ENCODE peak calls at places on chromosomes 3 and 15, in ten cellular contexts. F is tibial artery; P is foreskin keratinocyte; O is BE2C; X is H9; W is astrocyte; V is cardiac muscle cell; G is CD8-positive, alpha-beta T cell; R is PC-9; E is uterus. D is an unnamed sample.

GRCh38 chr3:193883551-193883950 is 252.4 kb upstream of the HES1 start:
- DNase-seq in F (no peak), P (peak; percentile 23), O (no peak), X (no peak), W (peak; percentile 77), V (no peak), G (no peak), R (peak; percentile 58), E (no peak), D (no peak)

GRCh38 chr3:186070550-186070949 is 38.3 kb downstream of the ETV5 start:
- DNase-seq in F (no peak), P (no peak), O (no peak), X (no peak), W (no peak), V (no peak), G (no peak), R (no peak), E (no peak), D (no peak)

GRCh38 chr3:56931816-56932215 is 128.6 kb upstream of the SPATA12 start:
- DNase-seq in F (no peak), P (no peak), O (no peak), X (no peak), W (no peak), V (no peak), G (no peak), R (no peak), E (no peak), D (no peak)

GRCh38 chr3:115436767-115437301 is 186.5 kb upstream of the GAP43 start:
- DNase-seq in F (no peak), P (peak; percentile 83), O (peak; percentile 81), X (peak; percentile 35), W (peak; percentile 96), V (no peak), G (no peak), R (peak; percentile 52), E (no peak), D (peak; percentile 61)

GRCh38 chr3:97848779-97849178 is 27.0 kb downstream of the CRYBG3 start:
- DNase-seq in F (no peak), P (no peak), O (no peak), X (no peak), W (no peak), V (no peak), G (no peak), R (no peak), E (no peak), D (no peak)

GRCh38 chr3:128340904-128341555 is 125.7 kb downstream of the DNAJB8 start:
- DNase-seq in F (no peak), P (no peak), O (no peak), X (no peak), W (no peak), V (no peak), G (no peak), R (no peak), E (no peak), D (no peak)

GRCh38 chr3:84965141-84965540 is 6.4 kb downstream of the CADM2 start:
- DNase-seq in F (no peak), P (no peak), O (peak; percentile 77), X (peak; percentile 78), W (no peak), V (peak; percentile 65), G (no peak), R (peak; percentile 12), E (no peak), D (no peak)

GRCh38 chr15:42788725-42789124 is 51.8 kb upstream of the CDAN1 start:
- DNase-seq in F (no peak), P (no peak), O (no peak), X (no peak), W (no peak), V (no peak), G (no peak), R (no peak), E (no peak), D (no peak)

GRCh38 chr15:65460948-65461347 is 38.2 kb upstream of the IGDCC4 start:
- DNase-seq in F (no peak), P (peak; percentile 14), O (no peak), X (no peak), W (peak; percentile 32), V (no peak), G (no peak), R (no peak), E (no peak), D (no peak)

GRCh38 chr15:58628206-58629057 is 121.1 kb downstream of the ADAM10 start:
- DNase-seq in F (no peak), P (no peak), O (no peak), X (no peak), W (no peak), V (no peak), G (no peak), R (no peak), E (no peak), D (no peak)

GRCh38 chr15:95300958-95301357 is 1029.5 kb upstream of the NR2F2 start:
- DNase-seq in F (no peak), P (no peak), O (no peak), X (no peak), W (peak; percentile 72), V (no peak), G (no peak), R (no peak), E (no peak), D (no peak)

GRCh38 chr3:113659996-113660395 is 36.4 kb downstream of the USF3 start:
- DNase-seq in F (no peak), P (no peak), O (no peak), X (no peak), W (no peak), V (no peak), G (no peak), R (no peak), E (no peak), D (no peak)

GRCh38 chr3:78855190-78855589 is 912.6 kb downstream of the ROBO1 start:
- DNase-seq in F (no peak), P (no peak), O (no peak), X (no peak), W (no peak), V (no peak), G (no peak), R (no peak), E (no peak), D (no peak)

GRCh38 chr3:193130576-193130975 is 110.4 kb upstream of the PLAAT1 start:
- DNase-seq in F (no peak), P (no peak), O (no peak), X (no peak), W (no peak), V (no peak), G (no peak), R (no peak), E (no peak), D (no peak)

GRCh38 chr15:56366211-56366610 is 985 bp downstream of the TEX9 start:
- DNase-seq in F (no peak), P (no peak), O (no peak), X (no peak), W (no peak), V (no peak), G (no peak), R (no peak), E (no peak), D (no peak)

GRCh38 chr3:151538706-151539403 is 78.0 kb upstream of the IGSF10 start:
- DNase-seq in F (peak; percentile 75), P (no peak), O (no peak), X (no peak), W (peak; percentile 27), V (peak; percentile 26), G (no peak), R (no peak), E (peak; percentile 19), D (peak; percentile 63)

GRCh38 chr3:30012941-30013543 is 593.4 kb upstream of the TGFBR2 start:
- DNase-seq in F (peak; percentile 78), P (peak; percentile 60), O (peak; percentile 71), X (peak; percentile 69), W (peak; percentile 52), V (peak; percentile 84), G (peak; percentile 44), R (peak; percentile 55), E (peak; percentile 57), D (peak; percentile 81)

GRCh38 chr15:85690546-85691226 is 104.0 kb downstream of the KLHL25 start:
- DNase-seq in F (no peak), P (no peak), O (no peak), X (no peak), W (no peak), V (no peak), G (peak; percentile 42), R (no peak), E (no peak), D (no peak)
- H3K4me1 ChIP-seq in F (peaks cover 7% of the 10 kb centered on the region), P (no peaks in the 10 kb centered on the region), O (no peaks in the 10 kb centered on the region), X (no peaks in the 10 kb centered on the region), W (peaks cover 8% of the 10 kb centered on the region), V (peaks cover 50% of the 10 kb centered on the region), G (peaks cover 64% of the 10 kb centered on the region), R (no peaks in the 10 kb centered on the region), E (peaks cover 12% of the 10 kb centered on the region), D (peaks cover 39% of the 10 kb centered on the region)

DNA sequence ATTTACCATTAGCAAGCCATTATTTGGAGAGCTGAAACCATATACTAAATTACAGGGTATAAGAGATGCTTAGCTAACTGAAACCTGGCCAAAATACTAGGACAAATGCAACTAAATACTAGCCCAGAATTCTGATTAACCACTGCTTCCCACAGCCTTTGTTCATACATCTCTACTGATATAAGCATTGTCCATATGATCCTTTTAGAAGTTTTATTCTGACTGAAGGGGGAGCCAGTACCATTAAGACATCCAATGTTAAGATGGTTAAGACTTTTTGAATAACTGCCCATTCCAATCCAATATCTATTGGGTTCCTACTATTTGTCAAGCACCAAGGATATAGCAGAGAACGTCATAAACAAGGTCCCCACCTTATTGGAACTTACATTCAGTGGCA is 421.3 kb downstream of the FOXP1 start:
- DNase-seq in F (no peak), P (no peak), O (no peak), X (no peak), W (no peak), V (no peak), G (no peak), R (no peak), E (no peak), D (no peak)
- TF ChIP-seq CTCF in F (no peak), P (no peak), O (peak; percentile 17), X (no peak), W (no peak), V (no peak), G (no peak), R (no peak), E (no peak), D (no peak)

DNA sequence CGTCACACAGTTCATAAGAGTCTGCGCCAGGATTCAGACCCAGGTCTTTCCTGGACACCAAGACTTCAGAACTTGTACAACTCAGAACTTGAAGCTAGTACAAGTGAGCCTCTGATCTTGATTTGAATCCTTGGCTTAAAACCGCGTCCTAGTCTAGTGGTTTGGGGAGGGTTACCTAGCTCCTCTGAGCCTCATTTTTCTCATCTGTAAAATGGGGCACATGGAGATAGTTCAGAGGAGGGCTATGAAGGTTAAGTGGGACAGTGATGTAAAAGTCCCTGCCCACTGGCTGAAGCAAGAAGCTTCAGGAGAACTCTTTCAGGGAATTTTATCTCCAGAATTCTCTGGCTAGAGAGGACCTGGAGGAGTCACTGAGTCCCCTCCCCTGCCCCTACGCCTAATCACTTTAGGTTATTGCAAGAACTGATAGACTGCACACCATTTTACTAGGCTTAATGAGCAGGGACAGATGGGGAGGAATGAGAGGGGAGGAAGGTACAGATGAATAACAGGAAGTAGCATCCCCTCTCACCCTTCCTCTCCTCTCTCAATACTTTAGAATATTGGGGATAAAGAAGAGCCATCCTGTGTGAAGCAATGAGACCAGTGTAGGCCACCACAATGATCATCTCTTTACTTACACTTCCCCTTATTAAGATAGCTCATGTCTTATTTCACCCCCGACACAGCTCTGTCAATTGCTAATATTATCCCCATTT is 48.8 kb upstream of the LCTL start:
- DNase-seq in F (no peak), P (no peak), O (no peak), X (no peak), W (no peak), V (no peak), G (no peak), R (no peak), E (no peak), D (no peak)
- H3K4me1 ChIP-seq in F (peaks cover 18% of the 10 kb centered on the region), P (no peaks in the 10 kb centered on the region), O (peaks cover 32% of the 10 kb centered on the region), X (peaks cover 6% of the 10 kb centered on the region), W (peaks cover 13% of the 10 kb centered on the region), V (peaks cover 11% of the 10 kb centered on the region), G (peaks cover 7% of the 10 kb centered on the region), R (peaks cover 3% of the 10 kb centered on the region), E (no peaks in the 10 kb centered on the region), D (peaks cover 25% of the 10 kb centered on the region)

GRCh38 chr3:20130122-20130521 is 55.9 kb downstream of the SGO1 start:
- DNase-seq in F (no peak), P (no peak), O (no peak), X (no peak), W (no peak), V (no peak), G (no peak), R (no peak), E (no peak), D (no peak)
- TF ChIP-seq CTCF in F (no peak), P (no peak), O (no peak), X (peak; percentile 22), W (no peak), V (no peak), G (no peak), R (no peak), E (no peak), D (no peak)